ENCODE peak calls at places on chromosomes 1 and 21, in ten cellular contexts. D, J, K, M, V, F, R, P, X and N are unnamed samples.

GRCh38 chr1:187336769-187337168 is 508.0 kb downstream of the PLA2G4A start:
- DNase-seq in D (no peak), J (no peak), K (no peak), M (no peak), V (no peak), F (no peak), R (no peak), P (no peak), X (no peak), N (no peak)

GRCh38 chr1:7117599-7118281 is 332.5 kb downstream of the CAMTA1 start:
- DNase-seq in D (no peak), J (peak; percentile 85), K (no peak), M (peak; percentile 16), V (no peak), F (no peak), R (peak; percentile 59), P (peak; percentile 42), X (peak; percentile 93), N (no peak)

GRCh38 chr1:16189003-16189402 is 23.4 kb downstream of the ARHGEF19 start:
- DNase-seq in D (no peak), J (peak; percentile 42), K (no peak), M (no peak), V (no peak), F (no peak), R (peak; percentile 49), P (peak; percentile 19), X (peak; percentile 76), N (peak; percentile 89)

GRCh38 chr1:52365091-52365745 is 787 bp downstream of the CC2D1B start:
- DNase-seq in D (peak; percentile 76), J (peak; percentile 85), K (no peak), M (peak; percentile 67), V (peak; percentile 33), F (no peak), R (peak; percentile 81), P (peak; percentile 72), X (peak; percentile 72), N (peak; percentile 50)

GRCh38 chr21:33531007-33531406 is 10.9 kb downstream of the GART start:
- DNase-seq in D (no peak), J (no peak), K (no peak), M (no peak), V (no peak), F (no peak), R (no peak), P (no peak), X (no peak), N (no peak)

GRCh38 chr1:112698366-112699310 is 8.3 kb downstream of the RHOC start:
- DNase-seq in D (no peak), J (no peak), K (peak; percentile 19), M (no peak), V (no peak), F (no peak), R (peak; percentile 92), P (no peak), X (no peak), N (peak; percentile 82)

GRCh38 chr1:26961826-26962225 is 1.6 kb upstream of the KDF1 start:
- DNase-seq in D (no peak), J (peak; percentile 68), K (no peak), M (no peak), V (no peak), F (no peak), R (no peak), P (peak; percentile 80), X (no peak), N (no peak)

GRCh38 chr1:59477286-59477685 is 180.4 kb downstream of the FGGY start:
- DNase-seq in D (no peak), J (peak; percentile 87), K (no peak), M (no peak), V (peak; percentile 71), F (no peak), R (no peak), P (no peak), X (no peak), N (peak; percentile 55)

GRCh38 chr1:46036894-46037596 is 95.4 kb downstream of the PIK3R3 start:
- DNase-seq in D (peak; percentile 84), J (peak; percentile 91), K (peak; percentile 44), M (peak; percentile 87), V (peak; percentile 88), F (peak; percentile 88), R (peak; percentile 90), P (peak; percentile 74), X (peak; percentile 61), N (peak; percentile 76)

GRCh38 chr1:98090351-98090750 is 169.5 kb upstream of the DPYD start:
- DNase-seq in D (no peak), J (no peak), K (no peak), M (no peak), V (no peak), F (no peak), R (no peak), P (no peak), X (peak; percentile 32), N (no peak)

GRCh38 chr1:48526045-48526714 is 54.2 kb upstream of the SPATA6 start:
- DNase-seq in D (peak; percentile 30), J (peak; percentile 14), K (peak; percentile 71), M (no peak), V (no peak), F (no peak), R (peak; percentile 25), P (no peak), X (no peak), N (no peak)

GRCh38 chr1:196897158-196897828 is 9.4 kb downstream of the CFHR4 start:
- DNase-seq in D (no peak), J (peak; percentile 12), K (no peak), M (no peak), V (no peak), F (no peak), R (no peak), P (no peak), X (no peak), N (no peak)

GRCh38 chr1:220013497-220013896 is 32.8 kb downstream of the EPRS1 start:
- DNase-seq in D (no peak), J (peak; percentile 13), K (no peak), M (no peak), V (no peak), F (no peak), R (no peak), P (no peak), X (no peak), N (no peak)